ENCODE peak calls at places on chromosome 1, in eight cellular contexts. One of them, this sample, is unnamed.
A peak's percentile ranks its signal among the peaks of the same experiment; 100 is the strongest.

GRCh38 chr1:167173516-167174184 is 47.0 kb upstream of the POU2F1 start:
- DNase-seq in HCT116: peak; percentile 60
- DNase-seq in BJ: no peak
- DNase-seq in foreskin keratinocyte: peak; percentile 58
- DNase-seq in iPS-NIHi11: no peak
- DNase-seq in right cardiac atrium: no peak
- DNase-seq in HEK293T: no peak
- DNase-seq in SW480: peak; percentile 66
- DNase-seq in this sample: no peak

GRCh38 chr1:230253150-230253549 is 173.0 kb downstream of the PGBD5 start:
- DNase-seq in HCT116: no peak
- DNase-seq in BJ: no peak
- DNase-seq in foreskin keratinocyte: no peak
- DNase-seq in iPS-NIHi11: no peak
- DNase-seq in right cardiac atrium: no peak
- DNase-seq in HEK293T: no peak
- DNase-seq in SW480: no peak
- DNase-seq in this sample: no peak

GRCh38 chr1:20480261-20481157 is 5.5 kb downstream of the CAMK2N1 start:
- DNase-seq in HCT116: no peak
- DNase-seq in BJ: no peak
- DNase-seq in foreskin keratinocyte: no peak
- DNase-seq in iPS-NIHi11: no peak
- DNase-seq in right cardiac atrium: no peak
- DNase-seq in HEK293T: no peak
- DNase-seq in SW480: peak; percentile 57
- DNase-seq in this sample: no peak

GRCh38 chr1:206110161-206110560 is 7.0 kb downstream of the AVPR1B start:
- DNase-seq in HCT116: no peak
- DNase-seq in BJ: no peak
- DNase-seq in foreskin keratinocyte: no peak
- DNase-seq in iPS-NIHi11: no peak
- DNase-seq in right cardiac atrium: peak; percentile 55
- DNase-seq in HEK293T: no peak
- DNase-seq in SW480: no peak
- DNase-seq in this sample: no peak

GRCh38 chr1:67572594-67573221 is 112.3 kb upstream of the GADD45A start:
- DNase-seq in HCT116: no peak
- DNase-seq in BJ: no peak
- DNase-seq in foreskin keratinocyte: peak; percentile 94
- DNase-seq in iPS-NIHi11: no peak
- DNase-seq in right cardiac atrium: no peak
- DNase-seq in HEK293T: no peak
- DNase-seq in SW480: no peak
- DNase-seq in this sample: no peak

GRCh38 chr1:198118136-198118535 is 38.7 kb upstream of the NEK7 start:
- DNase-seq in HCT116: no peak
- DNase-seq in BJ: peak; percentile 85
- DNase-seq in foreskin keratinocyte: peak; percentile 57
- DNase-seq in iPS-NIHi11: no peak
- DNase-seq in right cardiac atrium: peak; percentile 85
- DNase-seq in HEK293T: peak; percentile 22
- DNase-seq in SW480: no peak
- DNase-seq in this sample: no peak

GRCh38 chr1:29243023-29243862 is 6.9 kb downstream of the PTPRU start:
- DNase-seq in HCT116: no peak
- DNase-seq in BJ: no peak
- DNase-seq in foreskin keratinocyte: no peak
- DNase-seq in iPS-NIHi11: no peak
- DNase-seq in right cardiac atrium: no peak
- DNase-seq in HEK293T: no peak
- DNase-seq in SW480: no peak
- DNase-seq in this sample: no peak

GRCh38 chr1:168469690-168470089 is 74.1 kb downstream of the XCL2 start:
- DNase-seq in HCT116: peak; percentile 56
- DNase-seq in BJ: peak; percentile 95
- DNase-seq in foreskin keratinocyte: peak; percentile 36
- DNase-seq in iPS-NIHi11: no peak
- DNase-seq in right cardiac atrium: peak; percentile 85
- DNase-seq in HEK293T: peak; percentile 16
- DNase-seq in SW480: no peak
- DNase-seq in this sample: no peak

GRCh38 chr1:93448983-93449805 is 1.3 kb downstream of the FNBP1L start:
- DNase-seq in HCT116: no peak
- DNase-seq in BJ: no peak
- DNase-seq in foreskin keratinocyte: peak; percentile 47
- DNase-seq in iPS-NIHi11: peak; percentile 73
- DNase-seq in right cardiac atrium: peak; percentile 59
- DNase-seq in HEK293T: peak; percentile 26
- DNase-seq in SW480: peak; percentile 58
- DNase-seq in this sample: peak; percentile 76

GRCh38 chr1:192140382-192140781 is 17.9 kb upstream of the RGS18 start:
- DNase-seq in HCT116: no peak
- DNase-seq in BJ: no peak
- DNase-seq in foreskin keratinocyte: no peak
- DNase-seq in iPS-NIHi11: no peak
- DNase-seq in right cardiac atrium: no peak
- DNase-seq in HEK293T: no peak
- DNase-seq in SW480: no peak
- DNase-seq in this sample: no peak

GRCh38 chr1:95572002-95572401 is 338.0 kb downstream of the RWDD3 start:
- DNase-seq in HCT116: no peak
- DNase-seq in BJ: no peak
- DNase-seq in foreskin keratinocyte: no peak
- DNase-seq in iPS-NIHi11: no peak
- DNase-seq in right cardiac atrium: no peak
- DNase-seq in HEK293T: no peak
- DNase-seq in SW480: no peak
- DNase-seq in this sample: no peak

GRCh38 chr1:155105604-155106011 is 22.1 kb upstream of the EFNA1 start:
- DNase-seq in HCT116: no peak
- DNase-seq in BJ: no peak
- DNase-seq in foreskin keratinocyte: no peak
- DNase-seq in iPS-NIHi11: no peak
- DNase-seq in right cardiac atrium: peak; percentile 56
- DNase-seq in HEK293T: no peak
- DNase-seq in SW480: no peak
- DNase-seq in this sample: no peak

GRCh38 chr1:49240709-49241221 is 464.1 kb upstream of the BEND5 start:
- DNase-seq in HCT116: no peak
- DNase-seq in BJ: no peak
- DNase-seq in foreskin keratinocyte: no peak
- DNase-seq in iPS-NIHi11: no peak
- DNase-seq in right cardiac atrium: no peak
- DNase-seq in HEK293T: no peak
- DNase-seq in SW480: no peak
- DNase-seq in this sample: no peak

GRCh38 chr1:205775717-205776056 is 405 bp upstream of the RAB29 start:
- DNase-seq in HCT116: no peak
- DNase-seq in BJ: no peak
- DNase-seq in foreskin keratinocyte: peak; percentile 77
- DNase-seq in iPS-NIHi11: no peak
- DNase-seq in right cardiac atrium: no peak
- DNase-seq in HEK293T: no peak
- DNase-seq in SW480: no peak
- DNase-seq in this sample: no peak

GRCh38 chr1:116738673-116739370 is 15.4 kb upstream of the CD2 start:
- DNase-seq in HCT116: no peak
- DNase-seq in BJ: no peak
- DNase-seq in foreskin keratinocyte: peak; percentile 91
- DNase-seq in iPS-NIHi11: no peak
- DNase-seq in right cardiac atrium: no peak
- DNase-seq in HEK293T: no peak
- DNase-seq in SW480: no peak
- DNase-seq in this sample: no peak

GRCh38 chr1:41742219-41742618 is 176.5 kb downstream of the HIVEP3 start:
- DNase-seq in HCT116: no peak
- DNase-seq in BJ: peak; percentile 53
- DNase-seq in foreskin keratinocyte: peak; percentile 45
- DNase-seq in iPS-NIHi11: no peak
- DNase-seq in right cardiac atrium: no peak
- DNase-seq in HEK293T: no peak
- DNase-seq in SW480: peak; percentile 13
- DNase-seq in this sample: no peak

GRCh38 chr1:217090073-217090911 is 367.1 kb upstream of the ESRRG start:
- DNase-seq in HCT116: no peak
- DNase-seq in BJ: no peak
- DNase-seq in foreskin keratinocyte: no peak
- DNase-seq in iPS-NIHi11: no peak
- DNase-seq in right cardiac atrium: peak; percentile 68
- DNase-seq in HEK293T: no peak
- DNase-seq in SW480: no peak
- DNase-seq in this sample: peak; percentile 11

This sample was measured in H7.